ENCODE peak calls at places on chromosomes 13 and 19, in four cellular contexts. D is foreskin fibroblast, B is fibroblast of villous mesenchyme, K is AG04450. F is an unnamed sample.

GRCh38 chr13:30696278-30697176 is 38.8 kb upstream of the ALOX5AP start:
- DNase-seq in D (no peak), B (peak), K (no peak), F (peak)

GRCh38 chr13:69524459-69525155 is 583.0 kb upstream of the ATXN8OS start:
- DNase-seq in D (no peak), B (no peak), K (no peak), F (peak)

GRCh38 chr13:40170091-40170490 is 496.4 kb downstream of the FOXO1 start:
- DNase-seq in D (no peak), B (no peak), K (no peak), F (no peak)

GRCh38 chr19:4066682-4067395 is at the start of gene ZBTB7A:
- DNase-seq in D (peak), B (peak), K (no peak), F (no peak)

GRCh38 chr19:4971424-4971793 is 2.5 kb downstream of the KDM4B start:
- DNase-seq in D (no peak), B (peak), K (no peak), F (no peak)

GRCh38 chr13:61029064-61029463 is 386.6 kb downstream of the PCDH20 start:
- DNase-seq in D (no peak), B (no peak), K (no peak), F (no peak)

GRCh38 chr13:35964764-35965163 is 166.4 kb downstream of the DCLK1 start:
- DNase-seq in D (peak), B (peak), K (no peak), F (no peak)

GRCh38 chr19:16919496-16919895 is 30.7 kb downstream of the F2RL3 start:
- DNase-seq in D (no peak), B (no peak), K (no peak), F (no peak)

GRCh38 chr13:99289674-99290337 is 17.4 kb downstream of the GPR183 start:
- DNase-seq in D (no peak), B (no peak), K (no peak), F (no peak)

GRCh38 chr13:46389985-46390384 is 2.9 kb upstream of the RUBCNL start:
- DNase-seq in D (no peak), B (no peak), K (no peak), F (no peak)

GRCh38 chr13:21061077-21061945 is at the start of gene LATS2:
- DNase-seq in D (peak), B (peak), K (peak), F (peak)
- TF ChIP-seq CTCF in D (no peak), B (peak), K (peak), F (no peak)

GRCh38 chr13:75641026-75641425 is 4.9 kb downstream of the LMO7 start:
- DNase-seq in D (no peak), B (no peak), K (no peak), F (no peak)

GRCh38 chr13:75635621-75636338 is at the start of gene LMO7:
- DNase-seq in D (peak), B (peak), K (no peak), F (no peak)

GRCh38 chr13:75636339-75637095 is 387 bp downstream of the LMO7 start:
- DNase-seq in D (peak), B (peak), K (no peak), F (no peak)

GRCh38 chr13:75637101-75637774 is 1.1 kb downstream of the LMO7 start:
- DNase-seq in D (no peak), B (peak), K (no peak), F (no peak)

DNA sequence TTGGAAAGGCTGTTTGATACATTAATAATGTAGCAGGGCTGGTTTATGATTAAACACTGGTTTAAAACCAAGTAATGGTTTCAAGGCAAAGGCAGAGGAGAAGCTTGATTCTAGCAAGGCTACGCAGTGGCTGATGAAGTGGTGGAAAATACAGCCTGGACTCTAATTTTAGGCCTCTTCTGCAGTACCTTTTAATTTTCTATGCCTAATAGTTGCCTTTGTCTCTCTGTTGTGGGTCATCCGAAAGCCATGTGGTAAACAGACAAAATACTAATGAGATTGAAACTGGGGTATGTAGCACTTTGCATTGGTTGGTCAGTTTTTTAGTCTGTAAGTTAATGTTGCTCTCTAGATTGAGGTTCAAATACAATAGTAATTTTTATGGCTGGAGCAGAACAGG is 3.3 kb downstream of the LMO7 start:
- DNase-seq in D (no peak), B (no peak), K (no peak), F (no peak)
- H3K4me3 ChIP-seq in D (peak), B (no peak), K (peak), F (peak)

GRCh38 chr19:7478173-7478842 is 10.5 kb downstream of the PEX11G start:
- DNase-seq in D (no peak), B (no peak), K (no peak), F (no peak)

GRCh38 chr19:7478843-7479227 is 10.0 kb downstream of the PEX11G start:
- DNase-seq in D (no peak), B (no peak), K (no peak), F (no peak)

GRCh38 chr19:7476241-7476640 is 12.6 kb downstream of the PEX11G start:
- DNase-seq in D (no peak), B (no peak), K (no peak), F (no peak)

GRCh38 chr19:7476941-7477494 is 11.8 kb downstream of the PEX11G start:
- DNase-seq in D (no peak), B (no peak), K (no peak), F (no peak)

GRCh38 chr19:7477758-7478157 is 11.1 kb downstream of the PEX11G start:
- DNase-seq in D (no peak), B (no peak), K (no peak), F (no peak)
- TF ChIP-seq CTCF in D (no peak), B (no peak), K (no peak), F (no peak)

DNA sequence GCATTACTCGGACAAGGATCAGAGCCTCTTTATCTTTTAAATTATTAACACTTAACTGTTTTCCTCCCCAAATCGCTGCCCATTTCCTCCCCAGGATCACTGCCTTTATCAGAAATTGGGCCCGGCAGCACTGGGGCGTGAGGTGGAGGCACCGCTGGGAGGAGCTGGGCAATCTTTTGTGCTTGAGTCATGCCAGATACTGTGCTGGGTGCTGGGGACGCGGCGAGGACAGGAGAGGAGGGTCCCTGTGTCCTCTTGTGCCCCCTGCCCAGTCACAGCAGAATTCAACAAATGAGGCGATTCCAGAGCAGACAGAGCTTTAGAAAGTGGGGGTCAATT is 347.8 kb downstream of the ZNF536 start:
- DNase-seq in D (no peak), B (no peak), K (no peak), F (no peak)
- H3K4me3 ChIP-seq in D (peak), B (peak), K (peak), F (peak)

GRCh38 chr13:63044617-63045016 is 1629.0 kb upstream of the PCDH20 start:
- DNase-seq in D (no peak), B (no peak), K (no peak), F (no peak)

GRCh38 chr13:63050287-63050686 is 1634.6 kb upstream of the PCDH20 start:
- DNase-seq in D (no peak), B (no peak), K (no peak), F (no peak)

DNA sequence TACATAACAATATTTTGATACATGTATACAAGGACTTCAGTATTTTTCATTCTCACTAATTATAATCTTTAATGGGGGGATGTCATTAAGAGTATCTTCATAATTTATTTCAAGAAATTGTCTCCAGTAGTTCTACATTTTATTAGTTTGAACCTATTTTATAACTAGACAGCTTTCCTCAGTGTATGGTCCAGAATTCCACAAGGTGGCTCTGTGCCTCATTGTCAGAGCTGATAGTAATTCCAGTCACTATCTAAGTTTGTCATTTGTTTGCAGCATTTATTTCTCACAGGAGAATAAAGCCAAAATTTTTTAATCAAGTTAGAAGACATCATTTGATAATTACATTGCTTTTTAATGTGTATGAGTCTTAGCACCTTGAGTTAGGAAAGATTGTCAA is 1633.0 kb upstream of the PCDH20 start:
- DNase-seq in D (no peak), B (no peak), K (no peak), F (no peak)
- TF ChIP-seq CTCF in D (no peak), B (no peak), K (peak), F (no peak)

DNA sequence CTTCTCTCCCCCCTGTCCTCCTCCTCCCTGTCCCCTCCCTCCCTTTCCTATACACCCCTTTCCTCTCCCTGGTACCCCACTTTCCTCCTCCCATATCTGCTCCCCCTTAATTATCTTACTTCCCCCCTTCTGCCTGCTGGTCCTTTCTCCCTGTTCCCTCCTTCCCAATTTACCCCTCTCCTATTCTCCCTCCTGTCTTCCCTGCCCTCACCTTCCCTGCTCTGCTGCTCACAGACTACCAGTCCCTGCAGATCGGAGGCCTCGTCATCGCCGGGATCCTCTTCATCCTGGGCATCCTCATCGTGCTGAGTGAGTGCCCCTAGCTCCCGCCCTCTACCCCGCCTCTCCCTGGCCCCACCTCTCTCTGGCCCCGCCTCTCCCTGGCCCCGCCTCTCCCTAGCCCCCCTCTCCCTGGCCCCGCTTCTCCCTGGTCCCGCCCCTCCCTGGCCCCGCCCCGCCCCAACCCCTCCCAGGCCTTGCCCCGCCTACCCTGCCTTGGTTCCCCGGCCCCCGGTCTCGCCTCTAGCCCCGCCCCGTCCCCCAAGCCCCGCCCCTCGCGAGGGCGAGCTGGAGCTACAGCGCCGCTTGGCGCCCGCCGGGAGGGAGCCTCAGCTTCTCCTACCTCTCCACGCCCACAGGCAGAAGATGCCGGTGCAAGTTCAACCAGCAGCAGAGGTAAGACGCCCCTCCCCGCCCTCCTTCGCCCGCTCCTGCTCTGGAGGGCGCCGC is 2.0 kb upstream of the FXYD7 start:
- DNase-seq in D (peak), B (peak), K (peak), F (peak)
- H3K4me3 ChIP-seq in D (peak), B (peak), K (peak), F (no peak)

DNA sequence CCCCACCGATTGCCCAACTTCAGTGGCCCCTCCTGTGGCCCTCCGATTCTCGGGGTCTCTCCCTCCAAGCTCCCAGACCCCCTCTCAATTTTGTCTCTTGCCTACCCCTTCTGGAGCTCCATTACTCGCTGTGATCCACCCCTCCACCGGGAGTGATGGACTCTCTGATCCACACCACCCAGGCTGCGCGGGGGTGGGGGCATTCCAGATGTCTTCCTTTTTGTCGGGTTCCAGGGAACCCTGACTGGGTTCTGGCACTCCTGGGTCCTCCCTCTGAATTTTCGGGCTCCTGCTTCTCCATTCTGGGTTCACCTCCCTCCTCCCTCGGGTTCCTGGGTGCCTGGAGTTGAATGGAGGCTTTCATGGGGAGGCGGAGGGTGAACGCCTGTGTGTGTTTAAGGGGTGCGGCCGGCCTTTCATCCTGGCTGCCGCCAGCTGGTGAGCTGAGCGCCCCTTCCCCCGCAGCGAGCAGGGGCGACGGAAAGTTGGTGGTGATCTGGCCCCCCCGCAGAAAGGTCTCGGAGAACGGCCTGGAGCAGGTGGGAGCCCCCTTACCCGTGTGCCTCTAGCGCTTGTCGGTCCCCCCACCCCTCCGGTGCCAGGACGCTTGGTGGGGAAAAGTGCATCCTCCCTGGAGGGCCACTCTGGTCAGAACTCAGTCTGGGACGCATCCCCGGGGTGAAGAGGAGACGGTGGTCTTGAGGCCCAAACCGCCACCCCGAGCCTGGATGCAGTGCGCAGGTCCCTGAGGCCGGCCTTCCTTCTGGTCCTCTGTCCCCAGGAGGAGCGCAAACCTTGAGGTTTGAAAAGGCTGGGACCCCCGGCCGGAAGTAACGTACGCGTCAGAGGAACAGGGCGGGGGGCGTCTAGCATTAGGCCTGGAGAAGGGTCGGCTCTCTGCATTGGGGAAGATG is 1.6 kb downstream of the MISP3 start:
- DNase-seq in D (peak), B (no peak), K (no peak), F (no peak)
- TF ChIP-seq CTCF in D (no peak), B (no peak), K (peak), F (no peak)

GRCh38 chr19:55173186-55173716 is 6.8 kb upstream of the DNAAF3 start:
- DNase-seq in D (no peak), B (no peak), K (no peak), F (no peak)
- H3K4me3 ChIP-seq in D (peak), B (peak), K (peak), F (peak)

GRCh38 chr19:44930088-44930487 is 11.9 kb upstream of the APOC4 start:
- DNase-seq in D (no peak), B (no peak), K (no peak), F (no peak)

GRCh38 chr19:44925114-44925891 is 10.9 kb downstream of the APOC1 start:
- DNase-seq in D (peak), B (peak), K (no peak), F (no peak)

GRCh38 chr19:44927746-44928145 is 13.3 kb downstream of the APOC1 start:
- DNase-seq in D (peak), B (peak), K (no peak), F (peak)

DNA sequence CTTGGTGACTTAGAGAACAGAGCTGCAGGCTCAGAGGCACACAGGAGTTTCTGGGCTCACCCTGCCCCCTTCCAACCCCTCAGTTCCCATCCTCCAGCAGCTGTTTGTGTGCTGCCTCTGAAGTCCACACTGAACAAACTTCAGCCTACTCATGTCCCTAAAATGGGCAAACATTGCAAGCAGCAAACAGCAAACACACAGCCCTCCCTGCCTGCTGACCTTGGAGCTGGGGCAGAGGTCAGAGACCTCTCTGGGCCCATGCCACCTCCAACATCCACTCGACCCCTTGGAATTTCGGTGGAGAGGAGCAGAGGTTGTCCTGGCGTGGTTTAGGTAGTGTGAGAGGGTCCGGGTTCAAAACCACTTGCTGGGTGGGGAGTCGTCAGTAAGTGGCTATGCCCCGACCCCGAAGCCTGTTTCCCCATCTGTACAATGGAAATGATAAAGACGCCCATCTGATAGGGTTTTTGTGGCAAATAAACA is 9.9 kb downstream of the APOC1 start:
- DNase-seq in D (no peak), B (no peak), K (no peak), F (no peak)
- TF ChIP-seq CTCF in D (no peak), B (no peak), K (no peak), F (no peak)

F was measured in astrocyte of the cerebellum.